ENCODE peak calls at places on chromosome 15, in five cellular contexts. J is HuH-7; N is activated T-cell treated with anti-CD3 and anti-CD28 coated beads for 24 hours; H is stimulated activated CD8-positive, alpha-beta memory T cell treated with anti-CD3 and anti-CD28 coated beads, Interleukin-15, amount 100 ng/mL, for 4 hours; U is endothelial cell. S is an unnamed sample.

GRCh38 chr15:73744293-73744692 is 8.9 kb downstream of the INSYN1 start:
- DNase-seq in J (no peak), U (no peak), H (no peak), N (no peak), S (no peak)

GRCh38 chr15:62928996-62929350 is 113.6 kb upstream of the TPM1 start:
- DNase-seq in N (no peak), H (no peak), J (no peak), U (no peak), S (no peak)

GRCh38 chr15:92714071-92714456 is 58.5 kb upstream of the FAM174B start:
- DNase-seq in U (peak), J (peak), N (no peak), H (no peak), S (peak)

GRCh38 chr15:25245801-25246622 is 192.8 kb downstream of the UBE3A start:
- DNase-seq in H (no peak), U (no peak), N (no peak), J (no peak), S (no peak)

GRCh38 chr15:62087671-62088360 is 21.0 kb downstream of the C2CD4A start:
- DNase-seq in U (no peak), N (no peak), H (no peak), J (no peak), S (peak)

GRCh38 chr15:33309602-33310276 is 1.0 kb upstream of the RYR3 start:
- DNase-seq in N (no peak), J (no peak), U (peak), H (no peak), S (no peak)

GRCh38 chr15:59208850-59209249 is 2.2 kb downstream of the LDHAL6B start:
- DNase-seq in U (no peak), J (no peak), H (no peak), N (no peak), S (no peak)

GRCh38 chr15:99616129-99616528 is 50.3 kb downstream of the MEF2A start:
- DNase-seq in H (no peak), J (no peak), U (no peak), N (no peak), S (no peak)

GRCh38 chr15:52080031-52080430 is 32.5 kb downstream of the BCL2L10 start:
- DNase-seq in J (no peak), U (no peak), N (no peak), H (no peak), S (peak)

GRCh38 chr15:48592929-48593328 is 52.6 kb downstream of the FBN1 start:
- DNase-seq in J (no peak), U (no peak), N (no peak), H (no peak), S (no peak)

GRCh38 chr15:38647683-38648082 is 83.1 kb upstream of the RASGRP1 start:
- DNase-seq in J (peak), H (no peak), U (no peak), N (no peak), S (peak)